ENCODE peak calls at places on chromosome 1, in five cellular contexts. U is H9, Z is H1, X is mesenchymal stem cell, F is trophoblast cell. T is an unnamed sample.

GRCh38 chr1:103416681-103417318 is 108.7 kb upstream of the RNPC3 start:
- DNase-seq in Z (no peak), F (no peak), U (no peak), X (no peak), T (no peak)

GRCh38 chr1:36542962-36543515 is 60.3 kb upstream of the CSF3R start:
- DNase-seq in F (no peak), X (no peak), U (peak), Z (no peak), T (no peak)

GRCh38 chr1:163290025-163290610 is 31.6 kb upstream of the NUF2 start:
- DNase-seq in F (no peak), X (peak), Z (no peak), U (no peak), T (no peak)

GRCh38 chr1:52663716-52664115 is 30.7 kb downstream of the SHISAL2A start:
- DNase-seq in X (no peak), Z (no peak), F (no peak), U (no peak), T (no peak)

GRCh38 chr1:94797286-94797685 is 22.9 kb upstream of the SLC44A3 start:
- DNase-seq in U (no peak), Z (no peak), X (no peak), F (no peak), T (no peak)

GRCh38 chr1:24062221-24062620 is 49.7 kb downstream of the MYOM3 start:
- DNase-seq in Z (no peak), F (no peak), U (no peak), X (no peak), T (no peak)

GRCh38 chr1:11397151-11397902 is 81.6 kb upstream of the DISP3 start:
- DNase-seq in X (no peak), Z (no peak), U (no peak), F (no peak), T (no peak)

GRCh38 chr1:87826639-87827345 is 498.1 kb downstream of the LMO4 start:
- DNase-seq in U (no peak), Z (no peak), F (no peak), X (peak), T (no peak)

GRCh38 chr1:185017338-185017737 is 28.0 kb upstream of the RNF2 start:
- DNase-seq in F (peak), Z (no peak), X (peak), U (no peak), T (no peak)

GRCh38 chr1:247218252-247218651 is 37.6 kb upstream of the VN1R5 start:
- DNase-seq in F (no peak), X (no peak), U (no peak), Z (no peak), T (no peak)

GRCh38 chr1:237811633-237812032 is 79.1 kb downstream of the ZP4 start:
- DNase-seq in U (no peak), F (no peak), X (no peak), Z (no peak), T (no peak)

GRCh38 chr1:85048296-85049064 is at the start of gene MCOLN3:
- DNase-seq in F (no peak), X (peak), Z (no peak), U (peak), T (peak)

DNA sequence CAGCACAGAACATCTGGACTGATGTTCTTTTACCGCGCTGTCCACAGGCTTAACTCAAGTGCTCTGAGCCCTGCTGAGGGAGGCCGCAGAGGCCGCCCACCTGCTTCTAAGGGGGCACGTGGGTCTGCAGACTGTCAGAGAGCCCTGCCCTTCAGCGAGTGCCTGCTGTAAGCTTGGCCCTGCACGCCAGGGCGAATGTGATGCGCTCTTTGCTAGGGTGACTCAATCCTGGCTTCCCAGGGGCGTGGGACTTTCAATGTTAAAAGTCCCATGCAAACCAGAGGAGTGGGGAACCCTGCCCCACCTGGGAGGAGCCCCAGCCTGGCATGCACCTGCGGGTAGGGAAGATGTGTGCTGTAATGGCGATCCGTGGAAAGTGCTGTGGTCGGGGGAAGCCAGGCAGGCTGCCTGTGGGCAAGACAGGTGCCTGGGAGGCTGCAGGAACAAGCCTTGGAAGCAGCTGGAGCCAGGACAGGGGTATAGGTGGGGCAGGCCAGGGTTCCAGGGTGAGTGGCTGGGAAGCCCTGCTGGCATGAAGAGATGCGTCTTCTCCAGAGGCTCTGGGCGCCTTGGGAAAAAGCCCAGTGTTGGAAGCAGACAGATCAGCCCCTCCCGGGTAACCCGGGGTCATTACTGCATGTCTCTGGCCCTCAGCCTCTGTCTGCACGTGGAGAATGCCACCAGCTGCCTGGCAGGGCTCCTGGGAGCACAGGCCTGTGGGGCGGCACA is 592 bp upstream of the PANK4 start:
- DNase-seq in F (no peak), X (peak), U (no peak), Z (no peak), T (peak)
- H4K91ac ChIP-seq in F (no peak), X (no peak), U (no peak), Z (no peak), T (no peak)

GRCh38 chr1:218659911-218660677 is 315.0 kb downstream of the TGFB2 start:
- DNase-seq in U (no peak), Z (no peak), F (peak), X (peak), T (no peak)
- H3K14ac ChIP-seq in U (no peak), Z (no peak), F (peak), X (no peak), T (no peak)

GRCh38 chr1:4725416-4725815 is 71.0 kb downstream of the AJAP1 start:
- DNase-seq in U (no peak), F (no peak), Z (no peak), X (no peak), T (no peak)

GRCh38 chr1:4724695-4725250 is 70.4 kb downstream of the AJAP1 start:
- DNase-seq in Z (no peak), X (no peak), F (no peak), U (no peak), T (no peak)

GRCh38 chr1:4729108-4729506 is 74.7 kb downstream of the AJAP1 start:
- DNase-seq in X (no peak), F (no peak), Z (no peak), U (no peak), T (no peak)

GRCh38 chr1:4728319-4729107 is 74.1 kb downstream of the AJAP1 start:
- DNase-seq in U (no peak), Z (no peak), X (no peak), F (no peak), T (no peak)

GRCh38 chr1:4726620-4727341 is 72.4 kb downstream of the AJAP1 start:
- DNase-seq in X (no peak), Z (no peak), U (no peak), F (no peak), T (no peak)
- H2BK12ac ChIP-seq in X (no peak), Z (peak), U (no peak), F (no peak), T (no peak)

DNA sequence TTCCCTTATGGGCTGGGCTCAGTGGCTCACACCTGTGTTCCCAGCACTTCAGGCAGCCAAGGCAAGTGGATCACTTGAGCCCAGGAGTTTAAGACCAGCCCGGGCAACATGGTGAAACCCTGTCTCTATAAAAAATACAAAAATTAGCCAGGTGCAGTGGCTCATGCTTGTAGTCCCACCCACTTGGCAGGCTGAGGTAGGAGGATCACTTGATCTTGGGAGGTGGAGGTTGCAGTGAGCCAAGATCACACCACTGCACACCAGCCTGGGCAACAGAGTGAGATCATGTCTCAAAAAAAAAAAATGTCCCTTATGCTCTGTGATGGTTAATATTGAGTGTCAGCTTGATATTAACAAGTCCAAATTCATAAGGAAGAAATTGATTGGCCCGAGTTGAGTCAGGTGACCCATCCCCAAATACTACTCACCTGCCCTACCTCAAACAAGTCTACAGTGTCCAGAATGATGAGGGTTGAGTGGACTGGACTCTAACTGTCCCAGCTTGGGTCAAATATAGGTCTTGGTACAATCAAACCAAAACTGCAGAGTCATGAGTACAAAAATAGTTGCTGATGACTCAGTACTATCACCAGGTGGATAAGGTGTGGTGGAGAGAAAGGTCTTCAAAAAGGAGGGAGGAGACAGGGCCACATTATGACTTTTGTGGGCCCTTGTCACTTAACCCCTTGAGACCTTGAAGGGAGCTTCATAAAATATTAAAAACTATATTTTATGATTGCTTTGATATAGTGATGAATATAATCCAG is 161.0 kb downstream of the ZNF326 start:
- DNase-seq in Z (no peak), U (no peak), F (no peak), X (no peak), T (no peak)
- H4K91ac ChIP-seq in Z (no peak), U (no peak), F (no peak), X (no peak), T (no peak)

GRCh38 chr1:230561570-230561969 is 80.7 kb upstream of the COG2 start:
- DNase-seq in Z (no peak), U (no peak), F (no peak), X (no peak), T (no peak)
- H3K14ac ChIP-seq in Z (no peak), U (no peak), F (no peak), X (no peak), T (no peak)

DNA sequence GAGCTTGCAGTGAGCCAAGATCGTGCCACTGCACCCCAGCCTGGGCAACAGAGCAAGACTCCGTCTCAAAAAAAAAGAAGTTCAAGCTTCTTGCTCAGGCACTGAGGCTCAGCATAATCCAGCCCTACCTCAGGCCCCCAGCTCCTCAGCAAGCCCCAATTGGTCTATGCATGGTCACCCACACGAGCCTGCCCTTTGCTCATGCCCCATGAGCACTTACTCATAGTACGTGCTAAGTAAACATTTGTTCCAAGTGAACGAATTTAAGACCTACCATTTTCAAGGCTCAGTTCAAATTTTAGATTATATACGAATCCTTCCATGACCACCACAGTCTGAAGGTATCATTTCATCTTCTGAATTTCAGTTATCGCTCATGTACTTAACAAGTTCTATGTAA is 4.3 kb downstream of the PDZK1 start:
- DNase-seq in U (no peak), F (no peak), Z (no peak), X (no peak), T (no peak)
- H2BK12ac ChIP-seq in U (no peak), F (peak), Z (no peak), X (no peak), T (no peak)

GRCh38 chr1:201633811-201634210 is 94.9 kb downstream of the NAV1 start:
- DNase-seq in U (no peak), Z (no peak), X (peak), F (no peak), T (no peak)

GRCh38 chr1:201634261-201634660 is 95.3 kb downstream of the NAV1 start:
- DNase-seq in F (no peak), U (no peak), Z (no peak), X (peak), T (no peak)

GRCh38 chr1:201636581-201636980 is 97.7 kb downstream of the NAV1 start:
- DNase-seq in X (peak), U (no peak), F (no peak), Z (no peak), T (no peak)

GRCh38 chr1:201637282-201638076 is 98.6 kb downstream of the NAV1 start:
- DNase-seq in F (no peak), Z (no peak), U (no peak), X (peak), T (no peak)

GRCh38 chr1:201636065-201636464 is 97.1 kb downstream of the NAV1 start:
- DNase-seq in F (no peak), Z (no peak), U (no peak), X (no peak), T (peak)
- H4K91ac ChIP-seq in F (no peak), Z (no peak), U (no peak), X (peak), T (no peak)

GRCh38 chr1:14925336-14926136 is 228.0 kb upstream of the TMEM51 start:
- DNase-seq in F (peak), X (peak), U (no peak), Z (no peak), T (no peak)

GRCh38 chr1:14923400-14924011 is 230.0 kb upstream of the TMEM51 start:
- DNase-seq in F (no peak), X (no peak), Z (no peak), U (no peak), T (no peak)

GRCh38 chr1:14926214-14926613 is 227.3 kb upstream of the TMEM51 start:
- DNase-seq in X (peak), U (no peak), Z (no peak), F (peak), T (no peak)

GRCh38 chr1:14924012-14924452 is 229.5 kb upstream of the TMEM51 start:
- DNase-seq in U (peak), X (peak), F (peak), Z (no peak), T (no peak)

DNA sequence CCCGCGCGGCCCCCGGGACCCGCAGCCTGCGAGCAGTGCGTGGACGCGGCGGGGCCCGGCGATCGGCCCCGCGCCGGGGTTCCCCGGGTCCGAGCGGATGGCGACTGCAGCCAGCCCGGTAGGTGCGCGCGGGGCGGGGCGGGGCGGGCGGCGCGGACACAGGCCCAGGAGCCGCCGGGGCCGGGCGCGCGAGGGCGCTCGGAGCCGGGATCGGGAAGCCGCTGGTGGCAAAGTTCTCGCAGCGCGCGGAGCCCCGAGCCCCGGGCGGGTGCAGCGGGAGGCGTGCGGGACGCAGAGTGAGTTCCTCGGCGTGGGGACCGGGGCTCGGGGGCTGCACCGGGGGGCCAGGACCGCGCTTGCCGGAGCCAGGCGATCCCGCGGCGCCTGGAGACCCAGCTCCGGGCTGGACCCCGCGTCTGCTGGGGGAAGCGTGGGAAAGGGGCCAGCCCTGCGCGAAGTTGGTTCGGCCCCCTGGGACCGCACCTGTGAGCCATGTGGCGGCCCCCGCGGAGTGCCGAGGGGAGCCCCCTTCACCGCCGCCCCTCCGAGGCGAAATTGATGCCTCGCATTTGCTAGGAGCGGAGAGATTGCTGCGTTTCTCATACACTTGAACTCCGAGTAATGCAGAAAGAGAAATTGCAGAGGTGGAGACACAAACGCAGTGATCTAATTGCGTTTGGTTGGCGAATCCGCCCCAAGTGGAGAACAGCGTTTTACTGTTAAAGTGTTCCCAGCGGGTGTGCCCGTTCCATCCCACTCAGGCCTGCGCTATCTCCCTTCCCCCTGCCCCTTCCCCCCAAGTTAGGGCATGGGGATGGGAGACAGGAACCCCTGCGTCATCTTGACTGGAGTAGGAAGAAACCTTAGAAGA is 228.9 kb upstream of the TMEM51 start:
- DNase-seq in X (peak), F (peak), Z (no peak), U (no peak), T (no peak)
- H3K14ac ChIP-seq in X (peak), F (peak), Z (no peak), U (no peak), T (peak)

T was measured in neuronal stem cell.